ENCODE peak calls at places on chromosomes 16 and 17, in four cellular contexts. One of them, this sample, is unnamed.

GRCh38 chr17:81081217-81081616 is 46.3 kb downstream of the BAIAP2 start:
- DNase-seq in fibroblast of pulmonary artery: no peak
- DNase-seq in activated T-helper 1 cell treated with anti-CD3 and anti-CD28 coated beads, Interleukin-12 subunit alpha, Interleukin-12 subunit beta, Interleukin-2, Interleukin-4 antibody, amounts not matched to agents 30 ng/mL and 10 ng/mL and 1 ng/mL, durations not matched to agents 14 hours and 24 hours and 36 hours: no peak
- DNase-seq in T follicular helper cell: no peak
- DNase-seq in this sample: no peak

GRCh38 chr17:17229416-17230098 is 7.4 kb downstream of the FLCN start:
- DNase-seq in T follicular helper cell: no peak
- DNase-seq in activated T-helper 1 cell treated with anti-CD3 and anti-CD28 coated beads, Interleukin-12 subunit alpha, Interleukin-12 subunit beta, Interleukin-2, Interleukin-4 antibody, amounts not matched to agents 30 ng/mL and 10 ng/mL and 1 ng/mL, durations not matched to agents 14 hours and 24 hours and 36 hours: no peak
- DNase-seq in fibroblast of pulmonary artery: no peak
- DNase-seq in this sample: no peak

GRCh38 chr17:47227862-47228261 is 18.7 kb downstream of the MYL4 start:
- DNase-seq in T follicular helper cell: no peak
- DNase-seq in activated T-helper 1 cell treated with anti-CD3 and anti-CD28 coated beads, Interleukin-12 subunit alpha, Interleukin-12 subunit beta, Interleukin-2, Interleukin-4 antibody, amounts not matched to agents 30 ng/mL and 10 ng/mL and 1 ng/mL, durations not matched to agents 14 hours and 24 hours and 36 hours: no peak
- DNase-seq in fibroblast of pulmonary artery: no peak
- DNase-seq in this sample: no peak

GRCh38 chr16:85149776-85150175 is 37.5 kb upstream of the CIBAR2 start:
- DNase-seq in activated T-helper 1 cell treated with anti-CD3 and anti-CD28 coated beads, Interleukin-12 subunit alpha, Interleukin-12 subunit beta, Interleukin-2, Interleukin-4 antibody, amounts not matched to agents 30 ng/mL and 10 ng/mL and 1 ng/mL, durations not matched to agents 14 hours and 24 hours and 36 hours: no peak
- DNase-seq in T follicular helper cell: no peak
- DNase-seq in fibroblast of pulmonary artery: no peak
- DNase-seq in this sample: no peak

GRCh38 chr17:38868095-38868967 is 1.5 kb upstream of the LASP1 start:
- DNase-seq in T follicular helper cell: no peak
- DNase-seq in fibroblast of pulmonary artery: peak
- DNase-seq in activated T-helper 1 cell treated with anti-CD3 and anti-CD28 coated beads, Interleukin-12 subunit alpha, Interleukin-12 subunit beta, Interleukin-2, Interleukin-4 antibody, amounts not matched to agents 30 ng/mL and 10 ng/mL and 1 ng/mL, durations not matched to agents 14 hours and 24 hours and 36 hours: no peak
- DNase-seq in this sample: peak

GRCh38 chr17:3546521-3546920 is 11.1 kb downstream of the TRPV3 start:
- DNase-seq in activated T-helper 1 cell treated with anti-CD3 and anti-CD28 coated beads, Interleukin-12 subunit alpha, Interleukin-12 subunit beta, Interleukin-2, Interleukin-4 antibody, amounts not matched to agents 30 ng/mL and 10 ng/mL and 1 ng/mL, durations not matched to agents 14 hours and 24 hours and 36 hours: no peak
- DNase-seq in T follicular helper cell: no peak
- DNase-seq in fibroblast of pulmonary artery: no peak
- DNase-seq in this sample: no peak

GRCh38 chr17:2393954-2394749 is 6.7 kb downstream of the MNT start:
- DNase-seq in activated T-helper 1 cell treated with anti-CD3 and anti-CD28 coated beads, Interleukin-12 subunit alpha, Interleukin-12 subunit beta, Interleukin-2, Interleukin-4 antibody, amounts not matched to agents 30 ng/mL and 10 ng/mL and 1 ng/mL, durations not matched to agents 14 hours and 24 hours and 36 hours: no peak
- DNase-seq in T follicular helper cell: no peak
- DNase-seq in fibroblast of pulmonary artery: no peak
- DNase-seq in this sample: no peak

GRCh38 chr16:85358704-85359146 is 246.5 kb upstream of the CIBAR2 start:
- DNase-seq in fibroblast of pulmonary artery: no peak
- DNase-seq in T follicular helper cell: no peak
- DNase-seq in activated T-helper 1 cell treated with anti-CD3 and anti-CD28 coated beads, Interleukin-12 subunit alpha, Interleukin-12 subunit beta, Interleukin-2, Interleukin-4 antibody, amounts not matched to agents 30 ng/mL and 10 ng/mL and 1 ng/mL, durations not matched to agents 14 hours and 24 hours and 36 hours: no peak
- DNase-seq in this sample: no peak

GRCh38 chr16:49622421-49623402 is 233.2 kb downstream of the ZNF423 start:
- DNase-seq in T follicular helper cell: no peak
- DNase-seq in activated T-helper 1 cell treated with anti-CD3 and anti-CD28 coated beads, Interleukin-12 subunit alpha, Interleukin-12 subunit beta, Interleukin-2, Interleukin-4 antibody, amounts not matched to agents 30 ng/mL and 10 ng/mL and 1 ng/mL, durations not matched to agents 14 hours and 24 hours and 36 hours: no peak
- DNase-seq in fibroblast of pulmonary artery: no peak
- DNase-seq in this sample: no peak

GRCh38 chr16:80670170-80670865 is 129.5 kb downstream of the DYNLRB2 start:
- DNase-seq in T follicular helper cell: no peak
- DNase-seq in fibroblast of pulmonary artery: no peak
- DNase-seq in activated T-helper 1 cell treated with anti-CD3 and anti-CD28 coated beads, Interleukin-12 subunit alpha, Interleukin-12 subunit beta, Interleukin-2, Interleukin-4 antibody, amounts not matched to agents 30 ng/mL and 10 ng/mL and 1 ng/mL, durations not matched to agents 14 hours and 24 hours and 36 hours: no peak
- DNase-seq in this sample: no peak

GRCh38 chr17:42038221-42038973 is 12.0 kb downstream of the C17orf113 start:
- DNase-seq in fibroblast of pulmonary artery: no peak
- DNase-seq in activated T-helper 1 cell treated with anti-CD3 and anti-CD28 coated beads, Interleukin-12 subunit alpha, Interleukin-12 subunit beta, Interleukin-2, Interleukin-4 antibody, amounts not matched to agents 30 ng/mL and 10 ng/mL and 1 ng/mL, durations not matched to agents 14 hours and 24 hours and 36 hours: no peak
- DNase-seq in T follicular helper cell: no peak
- DNase-seq in this sample: no peak

GRCh38 chr17:69625449-69625848 is 211.0 kb downstream of the MAP2K6 start:
- DNase-seq in fibroblast of pulmonary artery: no peak
- DNase-seq in T follicular helper cell: no peak
- DNase-seq in activated T-helper 1 cell treated with anti-CD3 and anti-CD28 coated beads, Interleukin-12 subunit alpha, Interleukin-12 subunit beta, Interleukin-2, Interleukin-4 antibody, amounts not matched to agents 30 ng/mL and 10 ng/mL and 1 ng/mL, durations not matched to agents 14 hours and 24 hours and 36 hours: no peak
- DNase-seq in this sample: no peak

GRCh38 chr16:81473969-81474959 is 29.7 kb downstream of the CMIP start:
- DNase-seq in fibroblast of pulmonary artery: no peak
- DNase-seq in activated T-helper 1 cell treated with anti-CD3 and anti-CD28 coated beads, Interleukin-12 subunit alpha, Interleukin-12 subunit beta, Interleukin-2, Interleukin-4 antibody, amounts not matched to agents 30 ng/mL and 10 ng/mL and 1 ng/mL, durations not matched to agents 14 hours and 24 hours and 36 hours: no peak
- DNase-seq in T follicular helper cell: no peak
- DNase-seq in this sample: no peak

GRCh38 chr17:14337596-14338079 is 36.8 kb downstream of the HS3ST3B1 start:
- DNase-seq in fibroblast of pulmonary artery: no peak
- DNase-seq in activated T-helper 1 cell treated with anti-CD3 and anti-CD28 coated beads, Interleukin-12 subunit alpha, Interleukin-12 subunit beta, Interleukin-2, Interleukin-4 antibody, amounts not matched to agents 30 ng/mL and 10 ng/mL and 1 ng/mL, durations not matched to agents 14 hours and 24 hours and 36 hours: no peak
- DNase-seq in T follicular helper cell: no peak
- DNase-seq in this sample: no peak

GRCh38 chr17:17778308-17779014 is 58.3 kb downstream of the SREBF1 start:
- DNase-seq in T follicular helper cell: no peak
- DNase-seq in fibroblast of pulmonary artery: peak
- DNase-seq in activated T-helper 1 cell treated with anti-CD3 and anti-CD28 coated beads, Interleukin-12 subunit alpha, Interleukin-12 subunit beta, Interleukin-2, Interleukin-4 antibody, amounts not matched to agents 30 ng/mL and 10 ng/mL and 1 ng/mL, durations not matched to agents 14 hours and 24 hours and 36 hours: no peak
- DNase-seq in this sample: no peak

GRCh38 chr16:57109500-57110105 is 17.2 kb downstream of the CPNE2 start:
- DNase-seq in T follicular helper cell: no peak
- DNase-seq in fibroblast of pulmonary artery: no peak
- DNase-seq in activated T-helper 1 cell treated with anti-CD3 and anti-CD28 coated beads, Interleukin-12 subunit alpha, Interleukin-12 subunit beta, Interleukin-2, Interleukin-4 antibody, amounts not matched to agents 30 ng/mL and 10 ng/mL and 1 ng/mL, durations not matched to agents 14 hours and 24 hours and 36 hours: no peak
- DNase-seq in this sample: no peak

GRCh38 chr17:66673668-66674276 is 161.1 kb upstream of the CACNG5 start:
- DNase-seq in T follicular helper cell: peak
- DNase-seq in activated T-helper 1 cell treated with anti-CD3 and anti-CD28 coated beads, Interleukin-12 subunit alpha, Interleukin-12 subunit beta, Interleukin-2, Interleukin-4 antibody, amounts not matched to agents 30 ng/mL and 10 ng/mL and 1 ng/mL, durations not matched to agents 14 hours and 24 hours and 36 hours: peak
- DNase-seq in fibroblast of pulmonary artery: peak
- DNase-seq in this sample: peak

GRCh38 chr16:31453255-31454204 is 5.8 kb upstream of the ARMC5 start:
- DNase-seq in T follicular helper cell: no peak
- DNase-seq in fibroblast of pulmonary artery: peak
- DNase-seq in activated T-helper 1 cell treated with anti-CD3 and anti-CD28 coated beads, Interleukin-12 subunit alpha, Interleukin-12 subunit beta, Interleukin-2, Interleukin-4 antibody, amounts not matched to agents 30 ng/mL and 10 ng/mL and 1 ng/mL, durations not matched to agents 14 hours and 24 hours and 36 hours: no peak
- DNase-seq in this sample: no peak

This sample was measured in endothelial cell.